ENCODE peak calls at places on chromosomes 13 and 19, in ten cellular contexts. Y is stimulated activated CD8-positive, alpha-beta memory T cell treated with anti-CD3 and anti-CD28 coated beads, Interleukin-7, amount 100 ng/mL, for 1 hour; D is astrocyte of the hippocampus; W is cardiac muscle cell; M is AG09319; V is nucleus accumbens; X is glutamatergic neuron; G is RPMI8226; J is activated naive CD8-positive, alpha-beta T cell treated with anti-CD3 and anti-CD28 coated beads, Interleukin-2, amount 50 U/mL, for 16 hours; A is anterior cingulate cortex. I is an unnamed sample.

GRCh38 chr13:78784017-78784745 is 125.2 kb upstream of the OBI1 start:
- DNase-seq in Y (no peak), D (no peak), W (no peak), M (no peak), V (no peak), X (no peak), G (no peak), J (no peak), A (no peak), I (no peak)

GRCh38 chr13:35789335-35790166 is 313.1 kb upstream of the MAB21L1 start:
- DNase-seq in Y (no peak), D (peak; percentile 56), W (peak; percentile 66), M (peak; percentile 43), V (no peak), X (no peak), G (no peak), J (no peak), A (no peak), I (peak; percentile 40)

GRCh38 chr13:91144054-91144453 is 203.4 kb upstream of the MIR17HG start:
- DNase-seq in Y (no peak), D (peak; percentile 7), W (no peak), M (no peak), V (no peak), X (no peak), G (no peak), J (no peak), A (no peak), I (no peak)

GRCh38 chr19:54233941-54234340 is 8.6 kb downstream of the LILRA6 start:
- DNase-seq in Y (no peak), D (no peak), W (no peak), M (no peak), V (no peak), X (no peak), G (no peak), J (no peak), A (no peak), I (no peak)

GRCh38 chr19:46000497-46001246 is 5.4 kb downstream of the CCDC61 start:
- DNase-seq in Y (peak; percentile 51), D (peak; percentile 67), W (peak; percentile 15), M (no peak), V (peak; percentile 61), X (peak; percentile 77), G (no peak), J (peak; percentile 22), A (peak; percentile 40), I (peak; percentile 40)

GRCh38 chr13:95756072-95756471 is 79.1 kb downstream of the DNAJC3 start:
- DNase-seq in Y (no peak), D (no peak), W (peak; percentile 37), M (no peak), V (no peak), X (no peak), G (no peak), J (no peak), A (no peak), I (no peak)

GRCh38 chr19:28908941-28909340 is 304.0 kb downstream of the UQCRFS1 start:
- DNase-seq in Y (no peak), D (no peak), W (no peak), M (no peak), V (no peak), X (no peak), G (no peak), J (no peak), A (no peak), I (no peak)

GRCh38 chr19:19445911-19446361 is 40.5 kb downstream of the GATAD2A start:
- DNase-seq in Y (no peak), D (peak; percentile 49), W (no peak), M (no peak), V (no peak), X (no peak), G (no peak), J (no peak), A (no peak), I (no peak)

GRCh38 chr19:56106397-56106849 is 14.7 kb downstream of the ZNF787 start:
- DNase-seq in Y (no peak), D (no peak), W (no peak), M (no peak), V (no peak), X (no peak), G (no peak), J (no peak), A (no peak), I (no peak)

GRCh38 chr13:34462843-34463242 is 479.2 kb upstream of the NBEA start:
- DNase-seq in Y (no peak), D (peak; percentile 61), W (peak; percentile 38), M (no peak), V (no peak), X (no peak), G (no peak), J (no peak), A (no peak), I (no peak)

GRCh38 chr19:47305309-47305751 is 4.3 kb upstream of the C5AR1 start:
- DNase-seq in Y (peak; percentile 41), D (peak; percentile 79), W (peak; percentile 89), M (peak; percentile 92), V (no peak), X (peak; percentile 83), G (peak; percentile 70), J (peak; percentile 17), A (no peak), I (peak; percentile 59)

GRCh38 chr13:98203641-98204326 is 26.7 kb upstream of the RNF113B start:
- DNase-seq in Y (no peak), D (no peak), W (no peak), M (peak; percentile 23), V (no peak), X (no peak), G (no peak), J (no peak), A (no peak), I (no peak)

GRCh38 chr13:34114581-34114980 is 296.6 kb downstream of the RFC3 start:
- DNase-seq in Y (no peak), D (no peak), W (no peak), M (no peak), V (no peak), X (no peak), G (peak; percentile 47), J (no peak), A (no peak), I (no peak)

GRCh38 chr19:18464646-18465045 is 26.7 kb upstream of the ISYNA1 start:
- DNase-seq in Y (no peak), D (peak; percentile 91), W (peak; percentile 85), M (peak; percentile 91), V (peak; percentile 67), X (no peak), G (no peak), J (no peak), A (peak; percentile 80), I (no peak)

GRCh38 chr19:54115071-54116063 is at the start of the genes PRPF31 and TFPT:
- DNase-seq in Y (peak; percentile 93), D (peak; percentile 99), W (peak; percentile 99), M (peak; percentile 88), V (peak; percentile 90), X (peak; percentile 94), G (peak; percentile 99), J (peak; percentile 93), A (peak; percentile 100), I (peak; percentile 99)

GRCh38 chr19:17125728-17126677 is 50.4 kb downstream of the MYO9B start:
- DNase-seq in Y (peak; percentile 44), D (peak; percentile 42), W (peak; percentile 52), M (no peak), V (no peak), X (peak; percentile 65), G (no peak), J (peak; percentile 7), A (peak; percentile 40), I (no peak)

GRCh38 chr13:89034015-89034414 is 1362.8 kb downstream of the SLITRK5 start:
- DNase-seq in Y (no peak), D (no peak), W (no peak), M (no peak), V (no peak), X (no peak), G (no peak), J (no peak), A (no peak), I (no peak)

GRCh38 chr19:51721905-51722304 is 1.9 kb downstream of the HAS1 start:
- DNase-seq in Y (no peak), D (no peak), W (no peak), M (no peak), V (no peak), X (no peak), G (no peak), J (no peak), A (no peak), I (no peak)

GRCh38 chr13:31867709-31868108 is 128.4 kb downstream of the RXFP2 start:
- DNase-seq in Y (no peak), D (no peak), W (no peak), M (no peak), V (no peak), X (no peak), G (no peak), J (no peak), A (no peak), I (no peak)

GRCh38 chr13:107124129-107124718 is 556.3 kb upstream of the ARGLU1 start:
- DNase-seq in Y (no peak), D (peak; percentile 58), W (peak; percentile 33), M (no peak), V (no peak), X (no peak), G (peak; percentile 10), J (no peak), A (no peak), I (peak; percentile 37)

GRCh38 chr19:3609779-3610719 is 3.4 kb upstream of the TBXA2R start:
- DNase-seq in Y (no peak), D (no peak), W (no peak), M (no peak), V (no peak), X (no peak), G (no peak), J (no peak), A (no peak), I (no peak)

GRCh38 chr13:33509642-33510229 is 224.2 kb upstream of the STARD13 start:
- DNase-seq in Y (no peak), D (peak; percentile 16), W (peak; percentile 58), M (no peak), V (no peak), X (no peak), G (no peak), J (no peak), A (no peak), I (no peak)